ENCODE peak calls at places on chromosomes 16 and 17, in ten cellular contexts. R, Q, T, X, A, S, L, B, N and G are unnamed samples. For H3K4me1, the result is how much of the 10 kb centered on the place peaks cover.

GRCh38 chr16:59527206-59527997 is 793.3 kb upstream of the GOT2 start:
- DNase-seq in R (no peak), Q (no peak), T (peak), X (no peak), A (no peak), S (peak), L (no peak), B (peak), N (peak), G (peak)

GRCh38 chr17:17905036-17905320 is 67.2 kb downstream of the TOM1L2 start:
- DNase-seq in R (no peak), Q (no peak), T (no peak), X (no peak), A (no peak), S (no peak), L (no peak), B (no peak), N (no peak), G (no peak)

GRCh38 chr17:49438885-49439284 is 24.2 kb upstream of the PHB1 start:
- DNase-seq in R (no peak), Q (no peak), T (no peak), X (no peak), A (no peak), S (no peak), L (no peak), B (no peak), N (no peak), G (no peak)

GRCh38 chr17:10226930-10227695 is 28.7 kb upstream of the GAS7 start:
- DNase-seq in R (no peak), Q (peak), T (peak), X (peak), A (peak), S (peak), L (peak), B (no peak), N (peak), G (peak)

GRCh38 chr16:76913046-76913445 is 277.9 kb upstream of the MON1B start:
- DNase-seq in R (no peak), Q (no peak), T (no peak), X (no peak), A (no peak), S (no peak), L (no peak), B (no peak), N (no peak), G (no peak)

GRCh38 chr17:57987582-57988300 is at the start of gene VEZF1:
- DNase-seq in R (no peak), Q (no peak), T (peak), X (peak), A (peak), S (peak), L (peak), B (peak), N (peak), G (peak)

GRCh38 chr17:57009737-57010445 is 32.0 kb downstream of the SCPEP1 start:
- DNase-seq in R (peak), Q (peak), T (peak), X (peak), A (peak), S (peak), L (no peak), B (peak), N (peak), G (peak)

GRCh38 chr17:41645371-41646063 is 21.1 kb upstream of the KRT17 start:
- DNase-seq in R (no peak), Q (no peak), T (peak), X (no peak), A (no peak), S (no peak), L (no peak), B (peak), N (peak), G (peak)

GRCh38 chr17:32350662-32351418 is 883 bp downstream of the ZNF207 start:
- DNase-seq in R (no peak), Q (no peak), T (no peak), X (no peak), A (no peak), S (peak), L (no peak), B (peak), N (peak), G (peak)

GRCh38 chr16:11586856-11587642 is at the start of gene LITAF:
- DNase-seq in R (peak), Q (peak), T (peak), X (peak), A (peak), S (peak), L (peak), B (no peak), N (peak), G (peak)

GRCh38 chr16:3115561-3115960 is 3.2 kb downstream of the ZNF205 start:
- DNase-seq in R (no peak), Q (no peak), T (no peak), X (no peak), A (no peak), S (no peak), L (no peak), B (no peak), N (no peak), G (no peak)

GRCh38 chr17:16449121-16449570 is 33.8 kb downstream of the TRPV2 start:
- DNase-seq in R (no peak), Q (no peak), T (no peak), X (no peak), A (no peak), S (peak), L (no peak), B (peak), N (peak), G (peak)

GRCh38 chr17:50362661-50363060 is 10.3 kb downstream of the MRPL27 start:
- DNase-seq in R (no peak), Q (no peak), T (no peak), X (no peak), A (no peak), S (no peak), L (no peak), B (no peak), N (no peak), G (no peak)

GRCh38 chr16:85625053-85625452 is 11.9 kb downstream of the GSE1 start:
- DNase-seq in R (no peak), Q (no peak), T (no peak), X (peak), A (no peak), S (no peak), L (no peak), B (no peak), N (no peak), G (no peak)

GRCh38 chr16:31327675-31328225 is 27.2 kb upstream of the ITGAX start:
- DNase-seq in R (no peak), Q (no peak), T (no peak), X (no peak), A (no peak), S (no peak), L (no peak), B (no peak), N (no peak), G (no peak)

GRCh38 chr17:80765241-80766022 is 220.8 kb downstream of the RPTOR start:
- DNase-seq in R (no peak), Q (no peak), T (no peak), X (no peak), A (peak), S (no peak), L (no peak), B (no peak), N (peak), G (no peak)

GRCh38 chr16:85473326-85473725 is 139.8 kb upstream of the GSE1 start:
- DNase-seq in R (no peak), Q (no peak), T (no peak), X (no peak), A (no peak), S (no peak), L (no peak), B (no peak), N (no peak), G (no peak)

GRCh38 chr16:88774544-88775393 is 10.3 kb downstream of the PIEZO1 start:
- DNase-seq in R (no peak), Q (no peak), T (no peak), X (no peak), A (no peak), S (no peak), L (no peak), B (no peak), N (no peak), G (no peak)

GRCh38 chr17:73536700-73537680 is 107.3 kb downstream of the SDK2 start:
- DNase-seq in R (no peak), Q (no peak), T (no peak), X (peak), A (no peak), S (no peak), L (no peak), B (no peak), N (no peak), G (no peak)

GRCh38 chr17:76873856-76874255 is 5.7 kb downstream of the MGAT5B start:
- DNase-seq in R (no peak), Q (no peak), T (no peak), X (no peak), A (no peak), S (no peak), L (no peak), B (peak), N (peak), G (peak)

GRCh38 chr16:85291302-85292148 is 179.3 kb upstream of the CIBAR2 start:
- DNase-seq in R (no peak), Q (no peak), T (no peak), X (no peak), A (no peak), S (no peak), L (peak), B (no peak), N (peak), G (peak)

GRCh38 chr16:14405611-14406537 is 224.2 kb downstream of the PARN start:
- DNase-seq in R (no peak), Q (no peak), T (no peak), X (peak), A (peak), S (peak), L (no peak), B (no peak), N (no peak), G (no peak)

GRCh38 chr17:13797863-13798262 is 196.1 kb upstream of the HS3ST3A1 start:
- DNase-seq in R (no peak), Q (no peak), T (no peak), X (no peak), A (no peak), S (no peak), L (no peak), B (no peak), N (no peak), G (no peak)

DNA sequence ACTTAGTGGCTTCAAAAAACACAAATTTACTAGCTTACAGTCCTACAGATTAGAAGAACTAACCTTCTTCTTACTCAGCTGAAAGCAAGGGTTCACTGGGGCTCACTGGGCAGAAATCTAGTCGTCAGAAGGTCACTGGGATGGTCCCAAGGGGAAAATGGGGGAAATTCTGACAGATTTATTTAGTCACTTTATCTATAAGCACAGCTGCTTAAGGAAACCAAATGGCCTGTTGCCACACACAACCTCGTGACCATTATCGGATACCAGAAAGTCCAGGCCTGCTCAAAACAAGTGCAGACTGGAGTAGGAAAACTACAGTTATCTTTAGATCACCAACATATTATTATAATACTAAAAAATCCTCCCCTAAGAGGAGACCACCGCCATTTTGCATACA is 374.6 kb upstream of the ASIC2 start:
- DNase-seq in R (no peak), Q (no peak), T (no peak), X (no peak), A (no peak), S (no peak), L (no peak), B (no peak), N (no peak), G (no peak)
- H3K4me1 ChIP-seq in R (under half), Q (under half), T (under half), X (under half), A (under half), S (under half), L (under half), B (under half), N (under half), G (under half)

DNA sequence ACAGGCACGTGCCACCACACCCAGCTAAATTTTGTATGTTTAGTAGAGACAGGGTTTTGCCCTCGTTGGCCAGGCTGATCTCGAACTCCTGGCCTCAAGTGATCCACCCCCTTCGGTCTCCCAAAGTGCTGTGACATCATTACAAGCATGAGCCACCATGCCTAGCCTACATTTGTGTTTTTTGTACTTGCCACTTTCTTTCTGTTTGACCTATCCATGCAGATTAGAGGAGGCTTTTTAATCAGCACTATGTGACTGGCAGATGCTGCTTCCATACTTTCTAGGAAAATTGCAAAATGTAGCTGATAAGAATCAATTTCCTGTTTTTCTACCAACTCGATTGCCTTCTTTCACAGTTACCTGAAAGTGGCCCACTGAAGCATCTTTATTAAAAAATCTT is 57.3 kb downstream of the B9D1 start:
- DNase-seq in R (no peak), Q (no peak), T (no peak), X (no peak), A (no peak), S (no peak), L (no peak), B (no peak), N (no peak), G (no peak)
- H3K4me1 ChIP-seq in R (under half), Q (under half), T (under half), X (under half), A (under half), S (under half), L (under half), B (under half), N (under half), G (under half)

DNA sequence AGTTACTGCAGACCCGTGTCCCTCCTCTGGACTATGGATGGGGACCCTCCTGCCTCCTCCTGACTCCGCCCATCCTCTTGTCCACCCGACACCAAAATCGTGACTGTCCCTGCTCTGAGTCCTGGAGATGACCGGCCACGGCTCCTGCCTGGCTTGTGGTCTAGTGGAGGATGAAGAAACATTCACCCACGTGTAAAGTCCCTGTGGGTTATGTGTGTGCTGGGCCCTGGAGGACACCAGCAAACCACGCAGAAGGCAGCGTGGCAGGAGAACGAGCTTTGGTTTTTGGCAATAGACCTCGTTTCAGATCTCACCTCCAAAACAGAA is 11.9 kb downstream of the SPNS2 start:
- DNase-seq in R (no peak), Q (no peak), T (no peak), X (no peak), A (no peak), S (no peak), L (no peak), B (no peak), N (no peak), G (no peak)
- H3K4me1 ChIP-seq in R (under half), Q (under half), T (under half), X (under half), A (under half), S (under half), L (half or more), B (under half), N (under half), G (under half)

GRCh38 chr16:962901-963814 is 7.6 kb downstream of the LMF1 start:
- DNase-seq in R (no peak), Q (no peak), T (no peak), X (no peak), A (no peak), S (no peak), L (no peak), B (no peak), N (no peak), G (no peak)
- H3K4me1 ChIP-seq in R (under half), Q (under half), T (under half), X (under half), A (under half), S (under half), L (under half), B (under half), N (under half), G (under half)

GRCh38 chr16:17380613-17381012 is 90.1 kb downstream of the XYLT1 start:
- DNase-seq in R (no peak), Q (no peak), T (no peak), X (no peak), A (no peak), S (no peak), L (no peak), B (peak), N (no peak), G (peak)

GRCh38 chr16:17379121-17379571 is 91.6 kb downstream of the XYLT1 start:
- DNase-seq in R (no peak), Q (no peak), T (no peak), X (peak), A (no peak), S (no peak), L (no peak), B (peak), N (no peak), G (peak)

GRCh38 chr16:17374668-17375255 is 96.0 kb downstream of the XYLT1 start:
- DNase-seq in R (no peak), Q (no peak), T (no peak), X (no peak), A (peak), S (no peak), L (no peak), B (no peak), N (no peak), G (no peak)

GRCh38 chr16:17375388-17376304 is 95.1 kb downstream of the XYLT1 start:
- DNase-seq in R (no peak), Q (no peak), T (no peak), X (peak), A (no peak), S (no peak), L (no peak), B (no peak), N (no peak), G (no peak)

DNA sequence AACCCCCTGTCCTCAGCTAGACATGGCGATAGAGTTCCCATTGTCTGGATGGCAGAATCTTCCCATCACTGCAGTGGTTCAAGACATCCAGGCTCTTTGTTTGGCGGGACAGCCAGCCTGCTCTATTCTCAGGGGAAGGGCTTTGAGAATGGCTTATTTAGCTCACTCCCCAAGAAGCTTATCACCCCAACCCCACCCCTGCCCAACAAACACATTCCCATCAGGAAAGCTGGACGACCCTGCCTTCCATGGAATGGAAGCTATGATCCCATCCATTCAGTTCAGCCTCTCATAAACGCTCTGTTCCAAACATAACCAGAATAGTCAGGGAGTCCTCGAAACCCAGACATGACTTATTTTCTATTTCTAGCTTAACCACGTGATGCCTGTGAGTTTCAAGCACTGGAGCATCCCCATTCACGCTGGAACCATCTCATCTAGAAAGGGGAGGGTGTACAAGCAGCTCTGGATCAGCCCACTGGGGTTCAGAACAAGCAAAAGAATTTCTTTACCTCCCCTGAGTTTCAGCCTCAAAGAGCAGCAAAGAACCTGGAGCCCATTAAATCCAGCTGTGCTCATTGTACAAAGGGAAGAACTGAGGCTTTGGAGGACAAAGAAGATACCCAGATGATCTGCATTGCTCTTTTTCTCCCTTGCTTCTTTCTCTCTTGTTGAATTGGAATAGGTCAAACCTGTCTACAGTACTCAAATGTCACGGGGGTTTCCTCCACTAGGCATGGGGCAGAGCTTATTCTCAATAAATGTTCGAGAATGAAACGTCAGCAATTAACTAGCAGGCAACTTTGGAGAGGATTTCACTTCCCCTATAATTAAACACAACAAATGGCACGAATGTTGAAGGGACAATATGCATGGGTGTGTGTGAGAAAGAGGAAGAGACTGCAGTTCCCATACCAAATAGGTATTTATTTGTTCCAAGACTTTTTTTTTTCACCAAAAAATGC is 93.1 kb downstream of the XYLT1 start:
- DNase-seq in R (no peak), Q (no peak), T (no peak), X (no peak), A (no peak), S (no peak), L (no peak), B (peak), N (no peak), G (no peak)
- H3K4me1 ChIP-seq in R (under half), Q (under half), T (under half), X (under half), A (under half), S (under half), L (under half), B (under half), N (under half), G (under half)

DNA sequence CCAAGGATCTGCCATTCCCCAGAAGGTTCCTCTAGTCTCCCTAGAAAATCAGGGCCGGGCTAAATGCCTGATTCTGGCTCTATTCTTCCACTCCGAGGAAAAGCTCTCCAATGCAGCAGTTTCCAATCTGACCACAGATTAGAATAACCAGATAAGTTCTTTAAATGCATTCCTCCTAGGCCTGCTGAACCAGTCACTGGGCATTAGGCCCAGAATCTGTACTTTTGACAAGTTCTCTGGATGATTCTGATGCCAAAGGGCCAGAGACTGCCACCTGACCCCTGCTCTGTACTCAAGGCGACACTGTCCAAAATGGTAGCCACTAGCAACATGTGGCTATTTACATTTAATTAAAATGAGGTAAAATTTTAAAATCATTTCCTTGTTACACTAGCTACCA is 22.3 kb downstream of the MAP3K14 start:
- DNase-seq in R (no peak), Q (peak), T (no peak), X (no peak), A (no peak), S (peak), L (no peak), B (peak), N (peak), G (peak)
- H3K4me1 ChIP-seq in R (under half), Q (half or more), T (half or more), X (half or more), A (under half), S (half or more), L (half or more), B (half or more), N (under half), G (under half)